ENCODE peak calls at places on chromosomes 1 and 21, in four cellular contexts. One of them, this sample, is unnamed.

GRCh38 chr1:200294241-200294640 is 115.6 kb downstream of the ZNF281 start:
- DNase-seq in H1: no peak
- DNase-seq in H9: no peak
- DNase-seq in trophoblast cell: no peak
- DNase-seq in this sample: no peak

GRCh38 chr1:161082996-161083742 is 6.2 kb downstream of the NECTIN4 start:
- DNase-seq in H1: no peak
- DNase-seq in H9: no peak
- DNase-seq in trophoblast cell: peak
- DNase-seq in this sample: peak

GRCh38 chr1:112599513-112599912 is 19.4 kb downstream of the ST7L start:
- DNase-seq in H1: no peak
- DNase-seq in H9: no peak
- DNase-seq in trophoblast cell: no peak
- DNase-seq in this sample: no peak

GRCh38 chr1:25033828-25034451 is 103.9 kb upstream of the RUNX3 start:
- DNase-seq in H1: no peak
- DNase-seq in H9: no peak
- DNase-seq in trophoblast cell: peak
- DNase-seq in this sample: no peak

GRCh38 chr1:10693497-10694273 is 102.8 kb downstream of the CASZ1 start:
- DNase-seq in H1: peak
- DNase-seq in H9: no peak
- DNase-seq in trophoblast cell: peak
- DNase-seq in this sample: no peak

GRCh38 chr1:55478742-55479141 is 263.6 kb upstream of the USP24 start:
- DNase-seq in H1: no peak
- DNase-seq in H9: no peak
- DNase-seq in trophoblast cell: peak
- DNase-seq in this sample: peak

GRCh38 chr1:216500273-216500967 is 77.2 kb upstream of the USH2A start:
- DNase-seq in H1: no peak
- DNase-seq in H9: no peak
- DNase-seq in trophoblast cell: no peak
- DNase-seq in this sample: no peak

GRCh38 chr1:211194826-211195225 is 60.9 kb upstream of the KCNH1 start:
- DNase-seq in H1: no peak
- DNase-seq in H9: no peak
- DNase-seq in trophoblast cell: no peak
- DNase-seq in this sample: no peak

GRCh38 chr1:33335020-33335419 is 14.1 kb upstream of the A3GALT2 start:
- DNase-seq in H1: no peak
- DNase-seq in H9: no peak
- DNase-seq in trophoblast cell: no peak
- DNase-seq in this sample: no peak

GRCh38 chr1:43783671-43784205 is 76.4 kb downstream of the ST3GAL3 start:
- DNase-seq in H1: no peak
- DNase-seq in H9: no peak
- DNase-seq in trophoblast cell: peak
- DNase-seq in this sample: peak

GRCh38 chr1:224430511-224431113 is 4.0 kb downstream of the WDR26 start:
- DNase-seq in H1: no peak
- DNase-seq in H9: no peak
- DNase-seq in trophoblast cell: peak
- DNase-seq in this sample: peak

GRCh38 chr1:194159941-194160340 is 973.5 kb upstream of the B3GALT2 start:
- DNase-seq in H1: no peak
- DNase-seq in H9: no peak
- DNase-seq in trophoblast cell: peak
- DNase-seq in this sample: peak

GRCh38 chr1:204673909-204674701 is 11.4 kb downstream of the LRRN2 start:
- DNase-seq in H1: peak
- DNase-seq in H9: peak
- DNase-seq in trophoblast cell: no peak
- DNase-seq in this sample: no peak

GRCh38 chr1:31372961-31373896 is at the start of gene FABP3:
- DNase-seq in H1: peak
- DNase-seq in H9: peak
- DNase-seq in trophoblast cell: peak
- DNase-seq in this sample: peak
- H3K14ac ChIP-seq in H1: no peak
- H3K14ac ChIP-seq in H9: peak
- H3K14ac ChIP-seq in trophoblast cell: peak
- H3K14ac ChIP-seq in this sample: peak

GRCh38 chr1:228276361-228276831 is 68.6 kb downstream of the OBSCN start:
- DNase-seq in H1: no peak
- DNase-seq in H9: no peak
- DNase-seq in trophoblast cell: no peak
- DNase-seq in this sample: no peak
- H3K14ac ChIP-seq in H1: no peak
- H3K14ac ChIP-seq in H9: no peak
- H3K14ac ChIP-seq in trophoblast cell: peak
- H3K14ac ChIP-seq in this sample: peak

GRCh38 chr1:2534775-2535387 is 4.8 kb upstream of the HES5 start:
- DNase-seq in H1: no peak
- DNase-seq in H9: no peak
- DNase-seq in trophoblast cell: peak
- DNase-seq in this sample: peak
- H3K14ac ChIP-seq in H1: no peak
- H3K14ac ChIP-seq in H9: no peak
- H3K14ac ChIP-seq in trophoblast cell: no peak
- H3K14ac ChIP-seq in this sample: no peak

DNA sequence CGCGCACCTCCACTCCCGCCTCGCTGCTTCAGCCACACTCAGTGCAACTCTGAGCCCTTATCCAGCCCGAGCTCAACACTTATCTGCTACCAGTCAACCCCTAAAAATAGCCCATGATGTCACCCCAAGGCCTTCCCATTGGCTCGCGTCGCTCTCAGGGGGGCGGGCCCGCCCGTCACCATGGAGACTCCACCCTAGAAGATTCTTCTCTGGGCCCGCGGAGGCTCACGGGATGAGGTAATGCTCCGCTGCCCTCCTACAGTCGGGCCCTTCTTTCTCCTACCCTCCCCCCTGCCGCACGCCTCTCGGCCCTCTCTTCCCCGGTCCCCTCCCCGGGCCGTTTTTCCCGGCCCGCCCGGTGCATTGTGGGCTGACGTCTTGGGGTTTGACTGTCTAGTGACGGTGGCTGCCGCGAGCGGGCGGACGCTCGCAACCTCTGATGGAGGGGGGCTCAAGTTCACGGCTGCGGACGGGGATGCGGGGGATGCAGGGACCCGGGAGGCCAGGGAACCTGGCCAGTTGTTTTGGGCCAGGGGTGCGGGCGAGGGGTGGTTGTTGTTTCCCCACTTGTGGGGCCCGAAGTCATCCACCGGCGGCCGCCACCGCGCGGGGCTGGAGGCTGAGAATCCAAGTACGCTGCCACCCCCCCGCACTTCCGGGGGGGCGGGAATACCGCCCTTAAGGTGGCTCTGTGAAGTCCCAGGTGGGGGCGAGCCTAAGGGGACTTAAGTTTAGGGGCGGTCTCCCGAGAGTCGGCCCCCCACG is at the start of gene JUN:
- DNase-seq in H1: peak
- DNase-seq in H9: peak
- DNase-seq in trophoblast cell: peak
- DNase-seq in this sample: peak
- H3K14ac ChIP-seq in H1: no peak
- H3K14ac ChIP-seq in H9: peak
- H3K14ac ChIP-seq in trophoblast cell: peak
- H3K14ac ChIP-seq in this sample: peak

DNA sequence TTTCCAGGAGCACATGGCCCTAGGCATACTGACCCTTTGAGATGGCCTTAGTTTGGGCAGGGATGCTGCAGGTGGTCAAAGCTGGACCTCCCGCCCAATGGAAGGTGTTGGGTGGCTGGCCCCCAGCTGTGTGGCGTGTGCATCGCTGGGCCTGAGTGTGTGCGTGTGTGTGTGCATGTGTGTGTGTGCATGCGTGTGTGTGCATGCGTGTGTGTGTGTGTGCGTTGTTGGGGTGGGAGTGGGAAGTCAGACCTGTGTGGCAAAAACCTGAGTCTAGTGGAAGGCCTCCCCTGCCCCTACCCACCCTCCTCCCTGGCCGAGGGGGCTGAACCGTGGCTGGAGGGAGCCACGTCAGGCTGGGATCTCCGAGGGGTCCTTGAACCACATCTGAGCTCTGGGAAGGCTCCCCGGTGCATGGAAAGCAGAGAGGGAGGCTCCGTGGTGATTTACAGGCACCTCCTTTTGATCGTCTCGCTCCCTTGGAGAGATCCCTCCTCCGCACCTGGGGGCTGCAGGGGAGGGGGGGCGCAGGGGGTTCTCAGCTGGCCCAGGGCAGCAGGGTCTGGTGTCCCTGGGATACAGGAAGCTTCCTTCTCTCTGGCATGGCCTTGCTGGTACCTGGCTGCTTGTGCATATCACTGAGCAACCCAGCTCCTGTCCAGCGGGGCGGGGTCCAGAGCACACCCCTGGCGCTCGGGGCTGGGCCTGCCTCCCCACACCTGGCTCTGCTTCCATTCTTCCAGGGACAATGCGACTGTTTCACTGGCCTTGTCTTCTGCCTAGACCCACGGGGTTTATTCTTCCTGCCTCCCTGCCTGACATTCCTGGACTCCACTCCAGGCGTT is 124.7 kb upstream of the WNT4 start:
- DNase-seq in H1: no peak
- DNase-seq in H9: no peak
- DNase-seq in trophoblast cell: peak
- DNase-seq in this sample: no peak
- H3K14ac ChIP-seq in H1: no peak
- H3K14ac ChIP-seq in H9: no peak
- H3K14ac ChIP-seq in trophoblast cell: peak
- H3K14ac ChIP-seq in this sample: no peak

GRCh38 chr1:50969611-50970507 is at the start of gene CDKN2C:
- DNase-seq in H1: peak
- DNase-seq in H9: peak
- DNase-seq in trophoblast cell: peak
- DNase-seq in this sample: peak
- H3K14ac ChIP-seq in H1: no peak
- H3K14ac ChIP-seq in H9: no peak
- H3K14ac ChIP-seq in trophoblast cell: no peak
- H3K14ac ChIP-seq in this sample: peak

DNA sequence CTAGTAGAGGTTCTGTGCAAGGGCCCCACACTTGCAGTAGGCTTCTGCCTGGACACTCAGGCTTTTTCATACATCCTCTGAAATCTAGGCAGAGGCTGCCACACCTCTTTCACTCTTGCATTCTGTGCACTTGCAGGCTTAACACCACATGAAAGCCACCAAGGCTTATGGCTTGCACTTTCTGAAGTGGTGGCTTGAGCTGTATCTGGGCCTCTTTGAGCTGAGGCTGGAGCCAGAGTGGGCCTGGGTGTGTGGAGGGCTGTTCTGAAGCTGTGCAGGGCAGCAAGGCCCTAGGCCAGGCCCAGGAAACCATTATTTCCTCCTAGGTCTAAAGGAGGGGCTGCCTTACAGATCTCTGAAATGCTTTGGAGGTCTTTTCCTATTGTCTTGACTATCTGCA is 66.2 kb downstream of the TYW3 start:
- DNase-seq in H1: no peak
- DNase-seq in H9: no peak
- DNase-seq in trophoblast cell: no peak
- DNase-seq in this sample: no peak
- H3K14ac ChIP-seq in H1: no peak
- H3K14ac ChIP-seq in H9: no peak
- H3K14ac ChIP-seq in trophoblast cell: no peak
- H3K14ac ChIP-seq in this sample: no peak

GRCh38 chr21:16815228-16815627 is 697.6 kb upstream of the CXADR start:
- DNase-seq in H1: no peak
- DNase-seq in H9: no peak
- DNase-seq in trophoblast cell: no peak
- DNase-seq in this sample: no peak
- H3K14ac ChIP-seq in H1: no peak
- H3K14ac ChIP-seq in H9: no peak
- H3K14ac ChIP-seq in trophoblast cell: no peak
- H3K14ac ChIP-seq in this sample: no peak